ENCODE peak calls at places on chromosomes 7 and 10, in five cellular contexts. C is stimulated activated CD8-positive, alpha-beta memory T cell treated with anti-CD3 and anti-CD28 coated beads, Interleukin-7, amount 100 ng/mL, for 4 hours; M is HTR-8/SVneo; P is stimulated activated naive CD4-positive, alpha-beta T cell; Z is frontal cortex. T is an unnamed sample.

GRCh38 chr7:82699773-82700186 is 256.2 kb upstream of the CACNA2D1 start:
- DNase-seq in C (no peak), M (no peak), P (no peak), Z (no peak), T (no peak)

GRCh38 chr7:1919539-1920265 is 249.6 kb downstream of the ELFN1 start:
- DNase-seq in C (no peak), M (no peak), P (peak), Z (peak), T (peak)

GRCh38 chr7:13148548-13148947 is 461.1 kb downstream of the ARL4A start:
- DNase-seq in C (no peak), M (no peak), P (no peak), Z (no peak), T (no peak)

GRCh38 chr10:21499910-21500577 is 25.4 kb downstream of the SKIDA1 start:
- DNase-seq in C (no peak), M (no peak), P (peak), Z (no peak), T (no peak)

GRCh38 chr7:129240119-129240815 is 15.4 kb downstream of the AHCYL2 start:
- DNase-seq in C (no peak), M (no peak), P (no peak), Z (no peak), T (no peak)

GRCh38 chr7:110017405-110017804 is 1073.5 kb upstream of the LRRN3 start:
- DNase-seq in C (no peak), M (no peak), P (no peak), Z (no peak), T (no peak)

GRCh38 chr10:673492-673891 is 16.0 kb downstream of the DIP2C start:
- DNase-seq in C (no peak), M (no peak), P (no peak), Z (no peak), T (no peak)

GRCh38 chr7:86600506-86601290 is 43.0 kb upstream of the GRM3 start:
- DNase-seq in C (no peak), M (no peak), P (no peak), Z (peak), T (no peak)

GRCh38 chr10:77692782-77693181 is 55.2 kb upstream of the KCNMA1 start:
- DNase-seq in C (no peak), M (no peak), P (no peak), Z (no peak), T (no peak)

GRCh38 chr7:97851725-97852124 is 20.5 kb downstream of the ASNS start:
- DNase-seq in C (no peak), M (no peak), P (no peak), Z (no peak), T (no peak)

GRCh38 chr7:132440126-132440525 is 136.1 kb downstream of the PLXNA4 start:
- DNase-seq in C (no peak), M (no peak), P (no peak), Z (no peak), T (no peak)

GRCh38 chr10:52215745-52216361 is 98.2 kb upstream of the DKK1 start:
- DNase-seq in C (peak), M (peak), P (peak), Z (peak), T (peak)